ENCODE peak calls at places on chromosomes 3 and 15, in eight cellular contexts. One of them, this sample, is unnamed.
A peak's percentile ranks its signal among the peaks of the same experiment; 100 is the strongest.

GRCh38 chr3:120435621-120436020 is 15.2 kb downstream of the FSTL1 start:
- DNase-seq in stimulated activated CD4-positive, alpha-beta T cell treated with anti-CD3 and anti-CD28 coated beads, Interleukin-1b, Interleukin-23, amount 100 ng/mL, for 1 hour: no peak
- DNase-seq in NCI-H1092 treated with DMSO at 0.1 percent for 48 hours: no peak
- DNase-seq in activated CD4-positive, alpha-beta memory T cell treated with anti-CD3 and anti-CD28 coated beads for 36 hours: no peak
- DNase-seq in non-pigmented ciliary epithelial cell: no peak
- DNase-seq in NB4: no peak
- DNase-seq in occipital lobe: no peak
- DNase-seq in stimulated activated CD8-positive, alpha-beta memory T cell treated with anti-CD3 and anti-CD28 coated beads, Interleukin-4, amount 100 ng/mL, for 48 hours: no peak
- DNase-seq in this sample: no peak

GRCh38 chr3:193140381-193140780 is 100.6 kb upstream of the PLAAT1 start:
- DNase-seq in stimulated activated CD4-positive, alpha-beta T cell treated with anti-CD3 and anti-CD28 coated beads, Interleukin-1b, Interleukin-23, amount 100 ng/mL, for 1 hour: no peak
- DNase-seq in stimulated activated CD8-positive, alpha-beta memory T cell treated with anti-CD3 and anti-CD28 coated beads, Interleukin-4, amount 100 ng/mL, for 48 hours: no peak
- DNase-seq in NB4: no peak
- DNase-seq in NCI-H1092 treated with DMSO at 0.1 percent for 48 hours: no peak
- DNase-seq in activated CD4-positive, alpha-beta memory T cell treated with anti-CD3 and anti-CD28 coated beads for 36 hours: no peak
- DNase-seq in non-pigmented ciliary epithelial cell: no peak
- DNase-seq in occipital lobe: no peak
- DNase-seq in this sample: peak; percentile 49

GRCh38 chr15:43346305-43346704 is 15.9 kb upstream of the LCMT2 start:
- DNase-seq in NCI-H1092 treated with DMSO at 0.1 percent for 48 hours: no peak
- DNase-seq in stimulated activated CD4-positive, alpha-beta T cell treated with anti-CD3 and anti-CD28 coated beads, Interleukin-1b, Interleukin-23, amount 100 ng/mL, for 1 hour: no peak
- DNase-seq in NB4: peak; percentile 25
- DNase-seq in occipital lobe: peak; percentile 16
- DNase-seq in stimulated activated CD8-positive, alpha-beta memory T cell treated with anti-CD3 and anti-CD28 coated beads, Interleukin-4, amount 100 ng/mL, for 48 hours: no peak
- DNase-seq in non-pigmented ciliary epithelial cell: no peak
- DNase-seq in activated CD4-positive, alpha-beta memory T cell treated with anti-CD3 and anti-CD28 coated beads for 36 hours: peak; percentile 19
- DNase-seq in this sample: peak; percentile 66

GRCh38 chr3:194174407-194174806 is 38.5 kb downstream of the HES1 start:
- DNase-seq in occipital lobe: no peak
- DNase-seq in stimulated activated CD4-positive, alpha-beta T cell treated with anti-CD3 and anti-CD28 coated beads, Interleukin-1b, Interleukin-23, amount 100 ng/mL, for 1 hour: no peak
- DNase-seq in non-pigmented ciliary epithelial cell: no peak
- DNase-seq in activated CD4-positive, alpha-beta memory T cell treated with anti-CD3 and anti-CD28 coated beads for 36 hours: no peak
- DNase-seq in NCI-H1092 treated with DMSO at 0.1 percent for 48 hours: no peak
- DNase-seq in stimulated activated CD8-positive, alpha-beta memory T cell treated with anti-CD3 and anti-CD28 coated beads, Interleukin-4, amount 100 ng/mL, for 48 hours: no peak
- DNase-seq in NB4: no peak
- DNase-seq in this sample: no peak

GRCh38 chr3:30476373-30477082 is 129.9 kb upstream of the TGFBR2 start:
- DNase-seq in non-pigmented ciliary epithelial cell: no peak
- DNase-seq in occipital lobe: no peak
- DNase-seq in stimulated activated CD8-positive, alpha-beta memory T cell treated with anti-CD3 and anti-CD28 coated beads, Interleukin-4, amount 100 ng/mL, for 48 hours: no peak
- DNase-seq in activated CD4-positive, alpha-beta memory T cell treated with anti-CD3 and anti-CD28 coated beads for 36 hours: no peak
- DNase-seq in stimulated activated CD4-positive, alpha-beta T cell treated with anti-CD3 and anti-CD28 coated beads, Interleukin-1b, Interleukin-23, amount 100 ng/mL, for 1 hour: no peak
- DNase-seq in NB4: no peak
- DNase-seq in NCI-H1092 treated with DMSO at 0.1 percent for 48 hours: no peak
- DNase-seq in this sample: no peak

GRCh38 chr3:94539937-94540336 is 477.1 kb downstream of the NSUN3 start:
- DNase-seq in NB4: no peak
- DNase-seq in activated CD4-positive, alpha-beta memory T cell treated with anti-CD3 and anti-CD28 coated beads for 36 hours: no peak
- DNase-seq in stimulated activated CD8-positive, alpha-beta memory T cell treated with anti-CD3 and anti-CD28 coated beads, Interleukin-4, amount 100 ng/mL, for 48 hours: no peak
- DNase-seq in occipital lobe: no peak
- DNase-seq in NCI-H1092 treated with DMSO at 0.1 percent for 48 hours: no peak
- DNase-seq in non-pigmented ciliary epithelial cell: no peak
- DNase-seq in stimulated activated CD4-positive, alpha-beta T cell treated with anti-CD3 and anti-CD28 coated beads, Interleukin-1b, Interleukin-23, amount 100 ng/mL, for 1 hour: no peak
- DNase-seq in this sample: no peak

GRCh38 chr15:65050270-65050669 is 5.1 kb downstream of the SLC51B start:
- DNase-seq in activated CD4-positive, alpha-beta memory T cell treated with anti-CD3 and anti-CD28 coated beads for 36 hours: no peak
- DNase-seq in non-pigmented ciliary epithelial cell: no peak
- DNase-seq in stimulated activated CD8-positive, alpha-beta memory T cell treated with anti-CD3 and anti-CD28 coated beads, Interleukin-4, amount 100 ng/mL, for 48 hours: no peak
- DNase-seq in NB4: no peak
- DNase-seq in occipital lobe: no peak
- DNase-seq in NCI-H1092 treated with DMSO at 0.1 percent for 48 hours: no peak
- DNase-seq in stimulated activated CD4-positive, alpha-beta T cell treated with anti-CD3 and anti-CD28 coated beads, Interleukin-1b, Interleukin-23, amount 100 ng/mL, for 1 hour: no peak
- DNase-seq in this sample: no peak

GRCh38 chr15:58484794-58485600 is 53.2 kb downstream of the LIPC start:
- DNase-seq in stimulated activated CD4-positive, alpha-beta T cell treated with anti-CD3 and anti-CD28 coated beads, Interleukin-1b, Interleukin-23, amount 100 ng/mL, for 1 hour: no peak
- DNase-seq in non-pigmented ciliary epithelial cell: no peak
- DNase-seq in activated CD4-positive, alpha-beta memory T cell treated with anti-CD3 and anti-CD28 coated beads for 36 hours: peak; percentile 45
- DNase-seq in occipital lobe: no peak
- DNase-seq in NB4: peak; percentile 81
- DNase-seq in stimulated activated CD8-positive, alpha-beta memory T cell treated with anti-CD3 and anti-CD28 coated beads, Interleukin-4, amount 100 ng/mL, for 48 hours: no peak
- DNase-seq in NCI-H1092 treated with DMSO at 0.1 percent for 48 hours: no peak
- DNase-seq in this sample: peak; percentile 89

GRCh38 chr3:101643861-101644613 is 32.9 kb downstream of the ZBTB11 start:
- DNase-seq in stimulated activated CD4-positive, alpha-beta T cell treated with anti-CD3 and anti-CD28 coated beads, Interleukin-1b, Interleukin-23, amount 100 ng/mL, for 1 hour: no peak
- DNase-seq in NCI-H1092 treated with DMSO at 0.1 percent for 48 hours: no peak
- DNase-seq in non-pigmented ciliary epithelial cell: peak; percentile 22
- DNase-seq in activated CD4-positive, alpha-beta memory T cell treated with anti-CD3 and anti-CD28 coated beads for 36 hours: peak; percentile 69
- DNase-seq in occipital lobe: peak; percentile 2
- DNase-seq in stimulated activated CD8-positive, alpha-beta memory T cell treated with anti-CD3 and anti-CD28 coated beads, Interleukin-4, amount 100 ng/mL, for 48 hours: peak; percentile 57
- DNase-seq in NB4: peak; percentile 47
- DNase-seq in this sample: peak; percentile 78

GRCh38 chr3:171056528-171056927 is 30.0 kb upstream of the SLC2A2 start:
- DNase-seq in occipital lobe: no peak
- DNase-seq in stimulated activated CD8-positive, alpha-beta memory T cell treated with anti-CD3 and anti-CD28 coated beads, Interleukin-4, amount 100 ng/mL, for 48 hours: no peak
- DNase-seq in stimulated activated CD4-positive, alpha-beta T cell treated with anti-CD3 and anti-CD28 coated beads, Interleukin-1b, Interleukin-23, amount 100 ng/mL, for 1 hour: no peak
- DNase-seq in activated CD4-positive, alpha-beta memory T cell treated with anti-CD3 and anti-CD28 coated beads for 36 hours: no peak
- DNase-seq in NB4: no peak
- DNase-seq in non-pigmented ciliary epithelial cell: peak; percentile 71
- DNase-seq in NCI-H1092 treated with DMSO at 0.1 percent for 48 hours: no peak
- DNase-seq in this sample: no peak

GRCh38 chr3:147191795-147192385 is 214.5 kb downstream of the ZIC4 start:
- DNase-seq in non-pigmented ciliary epithelial cell: peak; percentile 55
- DNase-seq in stimulated activated CD8-positive, alpha-beta memory T cell treated with anti-CD3 and anti-CD28 coated beads, Interleukin-4, amount 100 ng/mL, for 48 hours: no peak
- DNase-seq in stimulated activated CD4-positive, alpha-beta T cell treated with anti-CD3 and anti-CD28 coated beads, Interleukin-1b, Interleukin-23, amount 100 ng/mL, for 1 hour: no peak
- DNase-seq in activated CD4-positive, alpha-beta memory T cell treated with anti-CD3 and anti-CD28 coated beads for 36 hours: no peak
- DNase-seq in NB4: peak; percentile 55
- DNase-seq in occipital lobe: peak; percentile 1
- DNase-seq in NCI-H1092 treated with DMSO at 0.1 percent for 48 hours: no peak
- DNase-seq in this sample: peak; percentile 64

GRCh38 chr15:72420580-72420979 is 22.5 kb downstream of the TMEM202 start:
- DNase-seq in stimulated activated CD4-positive, alpha-beta T cell treated with anti-CD3 and anti-CD28 coated beads, Interleukin-1b, Interleukin-23, amount 100 ng/mL, for 1 hour: no peak
- DNase-seq in stimulated activated CD8-positive, alpha-beta memory T cell treated with anti-CD3 and anti-CD28 coated beads, Interleukin-4, amount 100 ng/mL, for 48 hours: no peak
- DNase-seq in NB4: peak; percentile 44
- DNase-seq in NCI-H1092 treated with DMSO at 0.1 percent for 48 hours: no peak
- DNase-seq in non-pigmented ciliary epithelial cell: no peak
- DNase-seq in occipital lobe: no peak
- DNase-seq in activated CD4-positive, alpha-beta memory T cell treated with anti-CD3 and anti-CD28 coated beads for 36 hours: no peak
- DNase-seq in this sample: no peak

GRCh38 chr3:196399485-196399945 is 32.7 kb downstream of the UBXN7 start:
- DNase-seq in stimulated activated CD8-positive, alpha-beta memory T cell treated with anti-CD3 and anti-CD28 coated beads, Interleukin-4, amount 100 ng/mL, for 48 hours: no peak
- DNase-seq in NCI-H1092 treated with DMSO at 0.1 percent for 48 hours: no peak
- DNase-seq in NB4: no peak
- DNase-seq in non-pigmented ciliary epithelial cell: peak; percentile 26
- DNase-seq in occipital lobe: no peak
- DNase-seq in activated CD4-positive, alpha-beta memory T cell treated with anti-CD3 and anti-CD28 coated beads for 36 hours: no peak
- DNase-seq in stimulated activated CD4-positive, alpha-beta T cell treated with anti-CD3 and anti-CD28 coated beads, Interleukin-1b, Interleukin-23, amount 100 ng/mL, for 1 hour: no peak
- DNase-seq in this sample: no peak